ENCODE peak calls at places on chromosomes 4 and X, in five cellular contexts. E is substantia nigra; H is RKO; M is activated CD4-positive, alpha-beta T cell treated with anti-CD3 and anti-CD28 coated beads for 48 hours; Q is stimulated activated CD4-positive, alpha-beta T cell treated with anti-CD3 and anti-CD28 coated beads, Interleukin-2, amount 100 ng/mL, for 24 hours. D is an unnamed sample.

GRCh38 chrX:9329056-9329455 is 135.8 kb upstream of the TBL1X start:
- DNase-seq in E (no peak), H (no peak), M (no peak), Q (no peak), D (no peak)

GRCh38 chr4:189185810-189186432 is 754.8 kb upstream of the FRG1 start:
- DNase-seq in E (no peak), H (no peak), M (no peak), Q (no peak), D (no peak)

GRCh38 chr4:177107288-177107901 is 202.3 kb upstream of the NEIL3 start:
- DNase-seq in E (no peak), H (peak; percentile 23), M (no peak), Q (no peak), D (peak; percentile 77)

GRCh38 chr4:20320232-20320631 is 68.5 kb downstream of the SLIT2 start:
- DNase-seq in E (no peak), H (no peak), M (no peak), Q (no peak), D (no peak)

GRCh38 chr4:85147481-85148076 is 181.1 kb upstream of the WDFY3 start:
- DNase-seq in E (peak; percentile 16), H (peak; percentile 85), M (peak; percentile 18), Q (peak; percentile 2), D (peak; percentile 73)

GRCh38 chr4:19803406-19803805 is 448.3 kb upstream of the SLIT2 start:
- DNase-seq in E (no peak), H (no peak), M (no peak), Q (no peak), D (peak; percentile 40)

GRCh38 chr4:4575284-4576211 is 33.7 kb upstream of the STX18 start:
- DNase-seq in E (peak; percentile 59), H (peak; percentile 74), M (peak; percentile 73), Q (peak; percentile 71), D (peak; percentile 62)

GRCh38 chr4:123784626-123785025 is 388.0 kb downstream of the SPRY1 start:
- DNase-seq in E (no peak), H (no peak), M (no peak), Q (no peak), D (peak; percentile 81)

GRCh38 chrX:151703487-151703886 is 8.2 kb downstream of the PRRG3 start:
- DNase-seq in E (no peak), H (no peak), M (no peak), Q (no peak), D (no peak)

GRCh38 chrX:16005899-16006298 is 117.5 kb upstream of the GRPR start:
- DNase-seq in E (no peak), H (no peak), M (no peak), Q (no peak), D (peak; percentile 79)

D was measured in AG10803.